ENCODE peak calls at places on chromosome 11, in nine cellular contexts. O is ovary; I is HCT116; N is CD4-positive, alpha-beta memory T cell; Y is thoracic aorta; V is RWPE1; W is Peyer's patch; H is heart right ventricle; Q is A673. K is an unnamed sample.

GRCh38 chr11:72220696-72221363 is 3.7 kb upstream of the INPPL1 start:
- DNase-seq in O (no peak), I (no peak), N (no peak), Y (no peak), V (no peak), W (no peak), H (no peak), Q (no peak), K (no peak)

GRCh38 chr11:27525824-27526516 is 19.4 kb upstream of the LIN7C start:
- DNase-seq in O (no peak), I (no peak), N (no peak), Y (no peak), V (no peak), W (no peak), H (no peak), Q (no peak), K (no peak)

GRCh38 chr11:64842851-64843841 is 1.3 kb downstream of the CDC42BPG start:
- DNase-seq in O (peak), I (no peak), N (no peak), Y (no peak), V (peak), W (peak), H (no peak), Q (no peak), K (peak)

GRCh38 chr11:1293619-1294015 is 15.8 kb downstream of the TOLLIP start:
- DNase-seq in O (peak), I (no peak), N (no peak), Y (no peak), V (peak), W (peak), H (no peak), Q (no peak), K (no peak)

GRCh38 chr11:84164722-84165121 is 878.6 kb upstream of the CCDC90B start:
- DNase-seq in O (no peak), I (no peak), N (no peak), Y (no peak), V (no peak), W (no peak), H (no peak), Q (no peak), K (no peak)

GRCh38 chr11:122920579-122920978 is 38.0 kb downstream of the JHY start:
- DNase-seq in O (no peak), I (no peak), N (no peak), Y (no peak), V (no peak), W (no peak), H (no peak), Q (no peak), K (no peak)

GRCh38 chr11:86919557-86920210 is 35.5 kb downstream of the FZD4 start:
- DNase-seq in O (no peak), I (peak), N (no peak), Y (no peak), V (peak), W (no peak), H (no peak), Q (peak), K (no peak)

GRCh38 chr11:128391809-128392208 is 195.5 kb downstream of the ETS1 start:
- DNase-seq in O (no peak), I (no peak), N (no peak), Y (no peak), V (no peak), W (no peak), H (no peak), Q (no peak), K (no peak)

GRCh38 chr11:122113836-122114235 is 2.2 kb downstream of the BLID start:
- DNase-seq in O (no peak), I (no peak), N (no peak), Y (no peak), V (no peak), W (no peak), H (no peak), Q (no peak), K (no peak)

GRCh38 chr11:78037056-78037455 is 14.0 kb upstream of the KCTD14 start:
- DNase-seq in O (no peak), I (no peak), N (no peak), Y (no peak), V (no peak), W (peak), H (no peak), Q (no peak), K (no peak)

GRCh38 chr11:132318421-132319157 is 948.2 kb downstream of the NTM start:
- DNase-seq in O (no peak), I (no peak), N (no peak), Y (no peak), V (peak), W (no peak), H (no peak), Q (no peak), K (peak)

GRCh38 chr11:37110383-37110782 is 512.3 kb upstream of the RAG2 start:
- DNase-seq in O (no peak), I (no peak), N (no peak), Y (no peak), V (peak), W (no peak), H (no peak), Q (peak), K (peak)

GRCh38 chr11:121153472-121153871 is 52.4 kb downstream of the TECTA start:
- DNase-seq in O (no peak), I (no peak), N (no peak), Y (no peak), V (no peak), W (no peak), H (no peak), Q (no peak), K (no peak)

GRCh38 chr11:8328848-8329330 is 65.2 kb upstream of the LMO1 start:
- DNase-seq in O (peak), I (peak), N (no peak), Y (peak), V (peak), W (peak), H (peak), Q (peak), K (peak)

GRCh38 chr11:46555269-46556054 is 38.4 kb downstream of the AMBRA1 start:
- DNase-seq in O (no peak), I (no peak), N (no peak), Y (no peak), V (no peak), W (no peak), H (no peak), Q (no peak), K (no peak)

GRCh38 chr11:18485905-18486528 is 30.4 kb downstream of the LDHAL6A start:
- DNase-seq in O (no peak), I (no peak), N (no peak), Y (no peak), V (no peak), W (no peak), H (no peak), Q (no peak), K (no peak)

GRCh38 chr11:65502274-65502851 is 3.5 kb downstream of the MALAT1 start:
- DNase-seq in O (no peak), I (no peak), N (peak), Y (no peak), V (no peak), W (no peak), H (no peak), Q (no peak), K (no peak)

GRCh38 chr11:35017528-35018342 is 101.3 kb downstream of the PDHX start:
- DNase-seq in O (no peak), I (no peak), N (no peak), Y (no peak), V (no peak), W (no peak), H (no peak), Q (no peak), K (no peak)

GRCh38 chr11:32526715-32527114 is 56.9 kb upstream of the EIF3M start:
- DNase-seq in O (no peak), I (no peak), N (no peak), Y (no peak), V (no peak), W (no peak), H (no peak), Q (no peak), K (no peak)

GRCh38 chr11:121231576-121232278 is 60.8 kb upstream of the SC5D start:
- DNase-seq in O (no peak), I (no peak), N (no peak), Y (no peak), V (no peak), W (peak), H (no peak), Q (no peak), K (no peak)

GRCh38 chr11:41613321-41613720 is 153.9 kb upstream of the LRRC4C start:
- DNase-seq in O (no peak), I (no peak), N (no peak), Y (no peak), V (no peak), W (no peak), H (no peak), Q (no peak), K (no peak)

DNA sequence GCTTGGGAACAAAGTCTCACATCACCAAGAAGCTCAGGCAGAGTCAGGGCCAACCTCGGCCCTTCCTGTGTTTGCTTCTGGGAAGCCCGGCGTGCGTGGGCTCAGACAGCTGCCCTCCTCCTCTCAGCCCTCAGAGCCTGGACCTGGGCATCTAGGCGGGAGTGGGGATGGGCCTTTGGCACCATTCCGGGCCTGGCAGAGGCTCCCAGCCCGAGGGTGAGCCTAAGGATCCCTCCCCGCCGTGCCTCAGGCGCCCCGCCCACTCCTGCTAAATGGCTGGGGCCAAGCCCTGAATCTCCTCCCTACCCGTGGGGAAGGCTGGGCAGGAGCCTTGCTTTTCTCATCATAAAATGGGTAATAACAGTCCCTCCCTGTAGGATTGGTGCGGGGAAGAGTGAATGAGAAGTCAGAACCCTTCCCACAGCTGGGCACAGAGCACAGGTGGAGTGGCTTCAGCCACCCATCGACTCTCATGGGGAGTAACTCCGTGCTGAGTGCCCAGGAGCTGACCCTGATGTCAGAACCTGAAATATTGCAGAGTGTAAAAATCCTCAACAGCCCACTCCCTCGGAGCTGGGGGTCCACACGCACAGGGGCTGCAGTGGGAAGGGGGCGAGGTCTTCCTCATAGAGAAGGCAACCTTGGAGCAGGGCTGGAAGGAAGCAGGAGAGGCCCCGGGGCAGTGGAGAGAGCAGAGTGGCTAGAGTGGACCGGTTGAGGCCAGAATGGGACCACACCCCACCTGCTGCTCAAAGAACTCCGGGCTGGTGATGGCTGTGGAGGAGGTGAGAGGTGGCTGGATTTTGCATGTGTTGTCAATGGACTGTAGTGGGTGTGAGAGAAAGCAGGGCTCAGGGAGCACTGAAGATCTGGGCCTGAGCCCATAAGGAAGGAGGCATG is 18.8 kb upstream of the CDKN1C start:
- DNase-seq in O (no peak), I (no peak), N (no peak), Y (no peak), V (no peak), W (peak), H (no peak), Q (no peak), K (no peak)
- H3K27ac ChIP-seq in O (no peak), I (peak), N (no peak), Y (no peak), V (peak), W (peak), H (no peak), Q (no peak), K (no peak)

GRCh38 chr11:68038226-68038717 is 553 bp upstream of the TCIRG1 start:
- DNase-seq in O (peak), I (no peak), N (no peak), Y (no peak), V (no peak), W (no peak), H (no peak), Q (no peak), K (no peak)
- H3K27ac ChIP-seq in O (peak), I (peak), N (peak), Y (peak), V (peak), W (peak), H (peak), Q (peak), K (peak)

DNA sequence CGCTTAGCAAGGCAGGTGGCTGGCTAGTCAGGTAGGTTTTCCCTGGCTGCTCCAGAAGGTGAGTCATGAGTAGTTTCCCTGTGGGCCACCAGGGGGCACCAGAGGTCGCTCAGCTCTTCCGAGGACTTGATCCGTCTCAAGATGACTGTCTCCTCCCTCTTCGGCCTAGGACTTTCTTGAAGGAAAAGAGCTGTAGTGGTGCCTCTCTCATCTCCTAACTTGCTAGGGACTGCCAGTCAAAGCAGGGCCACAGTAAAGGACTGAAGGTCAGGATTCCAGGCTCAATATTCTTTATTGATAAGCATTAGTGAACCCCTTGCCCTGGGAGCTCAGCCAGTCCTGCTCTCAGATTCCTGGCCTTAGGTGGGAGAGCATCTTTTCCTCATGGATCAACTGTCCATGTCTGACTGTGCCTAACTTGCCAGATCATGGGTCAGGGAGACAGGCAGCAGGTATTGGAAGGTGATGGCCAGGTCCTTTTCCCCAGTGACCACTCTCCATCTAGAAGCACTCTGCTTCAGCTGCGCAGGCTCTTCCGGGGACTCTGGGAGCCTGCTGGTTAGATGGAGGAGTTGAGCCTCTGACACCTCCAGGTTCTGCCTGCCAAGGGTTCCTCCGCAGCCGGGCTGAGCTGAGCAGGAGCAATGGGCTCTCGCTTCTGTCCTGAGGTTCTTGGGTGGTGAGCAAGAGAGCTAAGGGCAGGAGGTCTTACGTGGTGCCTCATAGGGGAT is 1.9 kb downstream of the POLD4 start:
- DNase-seq in O (peak), I (peak), N (peak), Y (no peak), V (peak), W (peak), H (peak), Q (peak), K (peak)
- H3K27ac ChIP-seq in O (peak), I (peak), N (peak), Y (peak), V (peak), W (peak), H (peak), Q (no peak), K (no peak)

GRCh38 chr11:119729581-119730346 is 764 bp upstream of the NECTIN1 start:
- DNase-seq in O (peak), I (peak), N (no peak), Y (peak), V (peak), W (peak), H (peak), Q (peak), K (no peak)
- H3K27ac ChIP-seq in O (peak), I (peak), N (peak), Y (no peak), V (peak), W (peak), H (peak), Q (no peak), K (peak)

GRCh38 chr11:73549367-73549766 is 48.5 kb downstream of the FAM168A start:
- DNase-seq in O (no peak), I (no peak), N (no peak), Y (no peak), V (no peak), W (no peak), H (no peak), Q (no peak), K (no peak)
- H3K27ac ChIP-seq in O (no peak), I (no peak), N (no peak), Y (no peak), V (no peak), W (no peak), H (no peak), Q (peak), K (no peak)

GRCh38 chr11:33930317-33931021 is 38.6 kb upstream of the LMO2 start:
- DNase-seq in O (no peak), I (no peak), N (no peak), Y (no peak), V (no peak), W (no peak), H (no peak), Q (peak), K (no peak)
- H3K27ac ChIP-seq in O (peak), I (no peak), N (no peak), Y (peak), V (peak), W (peak), H (peak), Q (peak), K (no peak)

K was measured in foreskin keratinocyte.